ENCODE peak calls at places on chromosomes 11 and 22, in six cellular contexts. One of them, this sample, is unnamed.

GRCh38 chr22:31879585-31879984 is 64.8 kb upstream of the YWHAH start:
- DNase-seq in body of pancreas: no peak
- DNase-seq in transverse colon: no peak
- DNase-seq in tibial nerve: no peak
- DNase-seq in adrenal gland: no peak
- DNase-seq in K562: no peak
- DNase-seq in this sample: no peak

GRCh38 chr22:42520663-42521546 is 1.3 kb upstream of the RRP7A start:
- DNase-seq in body of pancreas: peak
- DNase-seq in transverse colon: no peak
- DNase-seq in tibial nerve: no peak
- DNase-seq in adrenal gland: no peak
- DNase-seq in K562: no peak
- DNase-seq in this sample: no peak

GRCh38 chr22:29003975-29004646 is 57.5 kb downstream of the C22orf31 start:
- DNase-seq in body of pancreas: peak
- DNase-seq in transverse colon: no peak
- DNase-seq in tibial nerve: no peak
- DNase-seq in adrenal gland: peak
- DNase-seq in K562: no peak
- DNase-seq in this sample: peak

GRCh38 chr11:75765116-75765515 is 3.5 kb upstream of the DGAT2 start:
- DNase-seq in body of pancreas: no peak
- DNase-seq in transverse colon: no peak
- DNase-seq in tibial nerve: no peak
- DNase-seq in adrenal gland: no peak
- DNase-seq in K562: no peak
- DNase-seq in this sample: no peak

GRCh38 chr22:24969588-24970301 is 17.2 kb downstream of the KIAA1671 start:
- DNase-seq in body of pancreas: peak
- DNase-seq in transverse colon: peak
- DNase-seq in tibial nerve: peak
- DNase-seq in adrenal gland: peak
- DNase-seq in K562: no peak
- DNase-seq in this sample: no peak

GRCh38 chr11:30025396-30026139 is 8.7 kb upstream of the KCNA4 start:
- DNase-seq in body of pancreas: no peak
- DNase-seq in transverse colon: no peak
- DNase-seq in tibial nerve: no peak
- DNase-seq in adrenal gland: no peak
- DNase-seq in K562: no peak
- DNase-seq in this sample: no peak

GRCh38 chr11:20021771-20022362 is 138.4 kb downstream of the DBX1 start:
- DNase-seq in body of pancreas: no peak
- DNase-seq in transverse colon: no peak
- DNase-seq in tibial nerve: no peak
- DNase-seq in adrenal gland: no peak
- DNase-seq in K562: no peak
- DNase-seq in this sample: no peak

GRCh38 chr11:130525307-130525706 is 76.9 kb downstream of the ADAMTS15 start:
- DNase-seq in body of pancreas: no peak
- DNase-seq in transverse colon: no peak
- DNase-seq in tibial nerve: no peak
- DNase-seq in adrenal gland: no peak
- DNase-seq in K562: no peak
- DNase-seq in this sample: no peak

GRCh38 chr22:25351631-25352293 is 132.3 kb downstream of the CRYBB2 start:
- DNase-seq in body of pancreas: peak
- DNase-seq in transverse colon: no peak
- DNase-seq in tibial nerve: no peak
- DNase-seq in adrenal gland: peak
- DNase-seq in K562: no peak
- DNase-seq in this sample: no peak

GRCh38 chr22:37079668-37080171 is 28.2 kb downstream of the KCTD17 start:
- DNase-seq in body of pancreas: peak
- DNase-seq in transverse colon: peak
- DNase-seq in tibial nerve: no peak
- DNase-seq in adrenal gland: no peak
- DNase-seq in K562: no peak
- DNase-seq in this sample: no peak

GRCh38 chr11:23313001-23313400 is 452.7 kb upstream of the CCDC179 start:
- DNase-seq in body of pancreas: no peak
- DNase-seq in transverse colon: no peak
- DNase-seq in tibial nerve: no peak
- DNase-seq in adrenal gland: no peak
- DNase-seq in K562: no peak
- DNase-seq in this sample: no peak

DNA sequence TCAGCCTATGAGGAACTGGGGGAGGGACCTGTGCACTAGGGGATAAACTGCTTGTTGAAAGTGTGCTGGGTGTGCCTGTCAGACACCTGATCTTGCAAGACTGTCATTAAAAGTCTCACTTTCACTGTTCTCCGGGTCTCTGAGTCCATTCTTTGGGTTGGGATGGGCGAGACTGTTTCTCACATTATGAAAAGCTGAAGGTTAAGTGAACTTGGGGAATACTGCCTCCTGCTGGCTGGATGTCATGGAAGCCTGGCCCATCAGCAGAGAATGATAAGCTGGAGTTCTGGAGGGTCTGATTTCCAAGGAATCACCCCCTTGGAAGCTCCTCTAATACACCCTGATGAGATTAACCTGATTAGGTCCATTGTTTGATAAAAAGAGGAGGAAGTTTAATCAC is 9.0 kb upstream of the VPREB1 start:
- DNase-seq in body of pancreas: peak
- DNase-seq in transverse colon: peak
- DNase-seq in tibial nerve: no peak
- DNase-seq in adrenal gland: peak
- DNase-seq in K562: peak
- DNase-seq in this sample: no peak
- H3K4me3 ChIP-seq in body of pancreas: no peak
- H3K4me3 ChIP-seq in transverse colon: no peak
- H3K4me3 ChIP-seq in tibial nerve: no peak
- H3K4me3 ChIP-seq in adrenal gland: no peak
- H3K4me3 ChIP-seq in K562: no peak
- H3K4me3 ChIP-seq in this sample: no peak

GRCh38 chr11:122979103-122979814 is 2.4 kb downstream of the BSX start:
- DNase-seq in body of pancreas: no peak
- DNase-seq in transverse colon: no peak
- DNase-seq in tibial nerve: no peak
- DNase-seq in adrenal gland: no peak
- DNase-seq in K562: no peak
- DNase-seq in this sample: no peak

GRCh38 chr11:122981388-122982264 is at the start of gene BSX:
- DNase-seq in body of pancreas: peak
- DNase-seq in transverse colon: peak
- DNase-seq in tibial nerve: no peak
- DNase-seq in adrenal gland: peak
- DNase-seq in K562: peak
- DNase-seq in this sample: no peak

GRCh38 chr11:122979815-122980656 is 1.6 kb downstream of the BSX start:
- DNase-seq in body of pancreas: no peak
- DNase-seq in transverse colon: no peak
- DNase-seq in tibial nerve: no peak
- DNase-seq in adrenal gland: no peak
- DNase-seq in K562: no peak
- DNase-seq in this sample: no peak

GRCh38 chr11:122983438-122984185 is 2.0 kb upstream of the BSX start:
- DNase-seq in body of pancreas: no peak
- DNase-seq in transverse colon: no peak
- DNase-seq in tibial nerve: no peak
- DNase-seq in adrenal gland: no peak
- DNase-seq in K562: no peak
- DNase-seq in this sample: peak

GRCh38 chr11:122984186-122985011 is 2.8 kb upstream of the BSX start:
- DNase-seq in body of pancreas: no peak
- DNase-seq in transverse colon: no peak
- DNase-seq in tibial nerve: no peak
- DNase-seq in adrenal gland: no peak
- DNase-seq in K562: no peak
- DNase-seq in this sample: peak
- H3K4me3 ChIP-seq in body of pancreas: peak
- H3K4me3 ChIP-seq in transverse colon: peak
- H3K4me3 ChIP-seq in tibial nerve: peak
- H3K4me3 ChIP-seq in adrenal gland: peak
- H3K4me3 ChIP-seq in K562: no peak
- H3K4me3 ChIP-seq in this sample: peak

GRCh38 chr22:45007247-45007945 is 2.4 kb downstream of the PHF21B start:
- DNase-seq in body of pancreas: no peak
- DNase-seq in transverse colon: no peak
- DNase-seq in tibial nerve: no peak
- DNase-seq in adrenal gland: peak
- DNase-seq in K562: peak
- DNase-seq in this sample: peak
- H3K4me3 ChIP-seq in body of pancreas: no peak
- H3K4me3 ChIP-seq in transverse colon: no peak
- H3K4me3 ChIP-seq in tibial nerve: peak
- H3K4me3 ChIP-seq in adrenal gland: no peak
- H3K4me3 ChIP-seq in K562: no peak
- H3K4me3 ChIP-seq in this sample: peak

GRCh38 chr11:67238894-67239794 is 27.1 kb upstream of the GRK2 start:
- DNase-seq in body of pancreas: no peak
- DNase-seq in transverse colon: no peak
- DNase-seq in tibial nerve: no peak
- DNase-seq in adrenal gland: peak
- DNase-seq in K562: no peak
- DNase-seq in this sample: peak
- H3K4me3 ChIP-seq in body of pancreas: no peak
- H3K4me3 ChIP-seq in transverse colon: no peak
- H3K4me3 ChIP-seq in tibial nerve: peak
- H3K4me3 ChIP-seq in adrenal gland: no peak
- H3K4me3 ChIP-seq in K562: peak
- H3K4me3 ChIP-seq in this sample: peak

GRCh38 chr11:125261471-125262087 is 97.0 kb downstream of the PKNOX2 start:
- DNase-seq in body of pancreas: no peak
- DNase-seq in transverse colon: no peak
- DNase-seq in tibial nerve: no peak
- DNase-seq in adrenal gland: no peak
- DNase-seq in K562: no peak
- DNase-seq in this sample: no peak

GRCh38 chr11:125262825-125263218 is 98.3 kb downstream of the PKNOX2 start:
- DNase-seq in body of pancreas: no peak
- DNase-seq in transverse colon: no peak
- DNase-seq in tibial nerve: peak
- DNase-seq in adrenal gland: no peak
- DNase-seq in K562: no peak
- DNase-seq in this sample: no peak

GRCh38 chr11:125262194-125262824 is 97.8 kb downstream of the PKNOX2 start:
- DNase-seq in body of pancreas: no peak
- DNase-seq in transverse colon: no peak
- DNase-seq in tibial nerve: peak
- DNase-seq in adrenal gland: no peak
- DNase-seq in K562: no peak
- DNase-seq in this sample: no peak

GRCh38 chr11:125264091-125265022 is 99.8 kb downstream of the PKNOX2 start:
- DNase-seq in body of pancreas: no peak
- DNase-seq in transverse colon: no peak
- DNase-seq in tibial nerve: no peak
- DNase-seq in adrenal gland: no peak
- DNase-seq in K562: no peak
- DNase-seq in this sample: no peak

DNA sequence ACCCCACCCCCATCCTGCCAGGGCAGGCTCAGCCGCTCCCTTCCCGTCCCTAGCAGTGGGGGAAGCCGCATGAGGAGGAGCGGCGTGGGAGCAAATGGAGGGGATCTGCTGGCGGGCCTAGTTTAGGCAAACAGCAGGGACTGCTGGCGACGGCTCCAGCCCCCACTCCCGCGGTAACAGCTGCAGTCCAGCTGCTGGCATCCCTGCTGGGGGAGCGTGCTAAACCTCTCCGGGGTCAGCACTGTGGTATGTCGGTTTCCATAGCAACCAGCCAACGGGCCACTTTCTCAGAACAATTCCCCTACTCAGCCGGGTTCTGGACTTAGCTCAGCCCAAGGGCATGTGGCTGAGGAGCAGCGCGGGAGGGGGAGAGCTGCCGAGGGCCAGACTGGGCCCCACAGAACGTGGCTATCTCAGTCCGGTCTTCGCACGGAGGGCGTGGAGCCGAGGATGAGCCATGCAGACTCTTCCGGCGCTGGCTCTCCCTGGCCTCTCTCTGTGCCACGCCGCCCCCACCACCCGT is 98.8 kb downstream of the PKNOX2 start:
- DNase-seq in body of pancreas: peak
- DNase-seq in transverse colon: peak
- DNase-seq in tibial nerve: peak
- DNase-seq in adrenal gland: peak
- DNase-seq in K562: no peak
- DNase-seq in this sample: no peak
- H3K4me3 ChIP-seq in body of pancreas: no peak
- H3K4me3 ChIP-seq in transverse colon: no peak
- H3K4me3 ChIP-seq in tibial nerve: no peak
- H3K4me3 ChIP-seq in adrenal gland: no peak
- H3K4me3 ChIP-seq in K562: no peak
- H3K4me3 ChIP-seq in this sample: no peak

DNA sequence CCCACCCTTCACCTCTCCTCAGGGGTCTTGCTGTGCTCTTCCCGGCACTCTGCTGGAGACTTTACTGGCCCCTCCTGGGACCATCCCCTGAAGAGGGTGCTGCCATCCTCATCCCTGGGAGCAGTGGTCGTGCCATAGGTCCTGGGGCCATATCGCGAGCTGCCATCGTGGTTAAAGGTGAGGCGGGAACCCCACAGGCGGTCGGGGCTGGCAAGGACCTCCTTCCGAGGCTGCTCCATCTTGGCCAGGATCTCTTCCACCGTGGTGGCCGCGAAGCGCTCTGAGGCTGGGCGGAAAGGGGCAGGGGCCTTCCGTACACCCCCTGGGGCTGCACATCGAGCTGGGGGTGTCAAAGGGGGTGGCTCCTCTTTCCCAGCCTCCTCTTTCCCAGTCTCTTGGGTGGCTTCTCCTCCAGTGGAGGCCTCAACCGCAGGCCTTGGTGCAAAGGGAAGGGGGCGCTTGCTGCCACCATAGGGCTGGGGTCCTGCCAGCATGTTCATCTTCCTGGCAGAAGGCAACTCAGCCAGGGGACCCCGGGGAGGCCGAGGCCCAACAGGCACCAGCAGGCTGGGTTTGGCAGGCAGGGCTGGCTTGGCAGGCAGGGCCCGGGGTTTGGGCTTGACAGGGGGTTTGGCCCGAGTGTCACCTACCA is 4.6 kb downstream of the TNKS1BP1 start:
- DNase-seq in body of pancreas: no peak
- DNase-seq in transverse colon: no peak
- DNase-seq in tibial nerve: no peak
- DNase-seq in adrenal gland: no peak
- DNase-seq in K562: no peak
- DNase-seq in this sample: no peak
- H3K4me3 ChIP-seq in body of pancreas: no peak
- H3K4me3 ChIP-seq in transverse colon: no peak
- H3K4me3 ChIP-seq in tibial nerve: no peak
- H3K4me3 ChIP-seq in adrenal gland: no peak
- H3K4me3 ChIP-seq in K562: no peak
- H3K4me3 ChIP-seq in this sample: no peak

GRCh38 chr11:11588890-11589289 is 32.9 kb downstream of the GALNT18 start:
- DNase-seq in body of pancreas: no peak
- DNase-seq in transverse colon: no peak
- DNase-seq in tibial nerve: no peak
- DNase-seq in adrenal gland: no peak
- DNase-seq in K562: no peak
- DNase-seq in this sample: no peak
- H3K4me3 ChIP-seq in body of pancreas: no peak
- H3K4me3 ChIP-seq in transverse colon: no peak
- H3K4me3 ChIP-seq in tibial nerve: no peak
- H3K4me3 ChIP-seq in adrenal gland: no peak
- H3K4me3 ChIP-seq in K562: no peak
- H3K4me3 ChIP-seq in this sample: no peak

GRCh38 chr22:44755418-44755817 is 3.0 kb downstream of the ARHGAP8 start:
- DNase-seq in body of pancreas: no peak
- DNase-seq in transverse colon: no peak
- DNase-seq in tibial nerve: no peak
- DNase-seq in adrenal gland: no peak
- DNase-seq in K562: no peak
- DNase-seq in this sample: no peak
- H3K4me3 ChIP-seq in body of pancreas: no peak
- H3K4me3 ChIP-seq in transverse colon: no peak
- H3K4me3 ChIP-seq in tibial nerve: no peak
- H3K4me3 ChIP-seq in adrenal gland: no peak
- H3K4me3 ChIP-seq in K562: no peak
- H3K4me3 ChIP-seq in this sample: no peak